ENCODE peak calls at places on chromosomes 5 and 9, in five cellular contexts. T is HepG2, A is GM12878, O is H1, V is K562. X is an unnamed sample.

GRCh38 chr5:177429248-177430045 is 3.0 kb downstream of the GRK6 start:
- DNase-seq in T (no peak), A (peak; percentile 72), O (no peak), V (peak; percentile 40), X (no peak)

GRCh38 chr5:138138949-138139775 is at the start of gene NME5:
- DNase-seq in T (no peak), A (peak; percentile 5), O (peak; percentile 43), V (no peak), X (peak; percentile 88)

GRCh38 chr9:21811914-21812313 is 9.5 kb downstream of the MTAP start:
- DNase-seq in T (no peak), A (no peak), O (no peak), V (no peak), X (no peak)

GRCh38 chr5:1725641-1726468 is 73.8 kb downstream of the MRPL36 start:
- DNase-seq in T (no peak), A (no peak), O (no peak), V (peak; percentile 52), X (no peak)

GRCh38 chr5:171595801-171596231 is 176.4 kb downstream of the FGF18 start:
- DNase-seq in T (peak; percentile 4), A (no peak), O (no peak), V (no peak), X (no peak)

GRCh38 chr5:28324174-28324573 is 1285.8 kb upstream of the CDH9 start:
- DNase-seq in T (no peak), A (no peak), O (no peak), V (no peak), X (no peak)

GRCh38 chr5:103929310-103930003 is 366.9 kb upstream of the NUDT12 start:
- DNase-seq in T (no peak), A (no peak), O (no peak), V (no peak), X (no peak)

GRCh38 chr9:14031015-14031414 is 282.9 kb downstream of the NFIB start:
- DNase-seq in T (no peak), A (no peak), O (no peak), V (no peak), X (no peak)

GRCh38 chr9:16364347-16364746 is 506.1 kb downstream of the BNC2 start:
- DNase-seq in T (no peak), A (no peak), O (no peak), V (no peak), X (no peak)

GRCh38 chr9:99040911-99041582 is 63.9 kb upstream of the TGFBR1 start:
- DNase-seq in T (no peak), A (no peak), O (no peak), V (no peak), X (no peak)

GRCh38 chr9:35776018-35776417 is 15.4 kb upstream of the NPR2 start:
- DNase-seq in T (no peak), A (no peak), O (no peak), V (no peak), X (no peak)

GRCh38 chr5:398475-399295 is 44.3 kb upstream of the EXOC3 start:
- DNase-seq in T (no peak), A (no peak), O (no peak), V (no peak), X (peak; percentile 22)

GRCh38 chr9:26471271-26471670 is 421.3 kb downstream of the CAAP1 start:
- DNase-seq in T (no peak), A (no peak), O (no peak), V (no peak), X (no peak)

GRCh38 chr5:148860599-148860998 is 34.2 kb downstream of the ADRB2 start:
- DNase-seq in T (no peak), A (no peak), O (no peak), V (no peak), X (no peak)

GRCh38 chr5:141363952-141364660 is at the start of gene PCDHGA5:
- DNase-seq in T (no peak), A (no peak), O (no peak), V (no peak), X (no peak)
- H3K9me3 ChIP-seq in T (peaks cover 54% of the 10 kb centered on the region), A (peaks cover 15% of the 10 kb centered on the region), O (peaks cover 43% of the 10 kb centered on the region), V (no peaks in the 10 kb centered on the region), X (peaks cover 7% of the 10 kb centered on the region)

DNA sequence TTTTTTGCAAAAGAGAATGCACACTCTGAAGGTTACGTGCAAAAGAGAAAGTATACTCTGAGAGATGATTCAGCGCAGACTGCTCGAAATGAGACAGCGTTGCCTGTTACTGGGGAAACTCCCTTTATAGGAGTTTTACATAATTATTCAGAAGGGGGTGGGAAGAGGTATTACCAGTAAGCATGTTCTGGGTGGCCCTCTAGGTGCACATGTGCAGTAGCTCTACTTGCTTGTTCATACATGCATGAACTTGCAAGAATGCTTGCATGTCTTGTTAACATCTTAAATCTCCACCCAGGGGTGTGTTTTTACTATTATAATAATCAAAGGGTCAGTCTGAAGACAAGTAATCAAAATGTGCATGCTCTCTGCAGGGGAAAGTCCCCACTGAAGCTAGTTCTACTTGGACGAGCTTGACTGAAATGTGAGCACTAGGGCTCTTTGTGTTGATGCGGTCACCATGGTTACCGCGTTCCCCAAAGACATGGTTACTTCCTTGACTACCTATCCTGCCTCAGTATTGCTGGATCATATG is 75.5 kb downstream of the SGCD start:
- DNase-seq in T (no peak), A (peak; percentile 87), O (peak; percentile 9), V (no peak), X (no peak)
- TF ChIP-seq TAF1 in T (no peak), A (no peak), O (no peak), V (no peak), X (no peak)

DNA sequence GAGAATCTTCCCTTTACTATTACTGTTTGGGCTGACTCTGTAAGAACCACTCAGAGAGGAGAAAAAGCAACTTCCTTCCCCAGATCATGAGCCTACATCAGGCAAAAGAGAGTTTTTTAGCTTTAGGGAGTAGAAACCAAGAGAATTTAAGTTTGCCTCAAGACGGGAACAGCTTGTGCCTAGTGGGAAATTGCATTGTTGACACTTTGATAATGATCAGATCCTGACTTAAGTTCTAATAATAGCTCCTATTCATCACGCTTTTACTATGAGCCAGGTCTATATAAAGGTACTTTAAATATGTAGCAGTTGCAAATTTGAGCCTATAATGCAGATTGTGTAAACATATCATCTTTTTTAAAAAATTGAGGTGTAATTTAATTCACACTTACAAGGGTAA is 298.2 kb downstream of the MAN2A1 start:
- DNase-seq in T (no peak), A (no peak), O (no peak), V (no peak), X (no peak)
- TF ChIP-seq EP300 in T (no peak), A (no peak), O (no peak), V (no peak), X (no peak)

DNA sequence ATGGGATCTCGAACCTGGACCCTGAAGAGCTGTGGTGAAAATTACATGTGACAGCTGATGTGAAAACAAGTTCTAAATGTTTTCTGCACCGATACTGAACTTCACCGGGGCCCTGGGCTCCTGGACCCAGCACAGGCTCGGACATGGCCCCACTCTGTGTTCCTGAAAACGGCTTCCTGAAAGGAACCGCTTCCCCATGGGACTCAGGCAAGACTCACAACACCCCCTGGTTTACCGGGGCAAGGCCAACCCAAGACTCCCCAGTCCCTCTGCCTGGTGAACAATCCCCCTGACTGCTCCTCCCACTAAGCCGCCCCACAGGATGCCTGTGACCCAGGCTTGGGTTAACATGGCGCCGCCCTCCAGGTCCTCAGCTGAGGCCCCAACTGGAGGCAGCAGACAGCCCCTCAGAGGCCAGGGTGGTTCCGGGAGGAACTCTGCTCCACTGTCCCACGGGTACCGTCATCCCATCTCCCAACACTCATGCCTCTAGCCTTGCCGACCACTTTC is 124.5 kb upstream of the FOXD4L5 start:
- DNase-seq in T (no peak), A (no peak), O (no peak), V (no peak), X (no peak)
- H3K9me3 ChIP-seq in T (no peaks in the 10 kb centered on the region), A (no peaks in the 10 kb centered on the region), O (no peaks in the 10 kb centered on the region), V (no peaks in the 10 kb centered on the region), X (no peaks in the 10 kb centered on the region)

GRCh38 chr9:15249042-15249818 is 57.8 kb downstream of the TTC39B start:
- DNase-seq in T (no peak), A (no peak), O (no peak), V (no peak), X (no peak)
- TF ChIP-seq TAF1 in T (no peak), A (no peak), O (no peak), V (no peak), X (no peak)

GRCh38 chr9:70081120-70081495 is 37.5 kb downstream of the MAMDC2 start:
- DNase-seq in T (no peak), A (no peak), O (no peak), V (no peak), X (no peak)
- TF ChIP-seq EP300 in T (no peak), A (no peak), O (no peak), V (no peak), X (no peak)

X was measured in SK-N-SH.